ENCODE peak calls at places on chromosomes 4 and X, in four cellular contexts. One of them, this sample, is unnamed.
A peak's percentile ranks its signal among the peaks of the same experiment; 100 is the strongest.

GRCh38 chr4:158934996-158935669 is 166.3 kb downstream of the FNIP2 start:
- DNase-seq in kidney: no peak
- DNase-seq in activated CD4-positive, alpha-beta T cell treated with anti-CD3 and anti-CD28 coated beads, Interleukin-2, amount 10 ng/mL, durations not matched to agents 7 days and 5 days: no peak
- DNase-seq in iris pigment epithelial cell: no peak
- DNase-seq in this sample: no peak

GRCh38 chr4:79197275-79198009 is 128.4 kb downstream of the NAA11 start:
- DNase-seq in kidney: no peak
- DNase-seq in iris pigment epithelial cell: no peak
- DNase-seq in activated CD4-positive, alpha-beta T cell treated with anti-CD3 and anti-CD28 coated beads, Interleukin-2, amount 10 ng/mL, durations not matched to agents 7 days and 5 days: no peak
- DNase-seq in this sample: no peak

GRCh38 chr4:16693641-16694040 is 204.8 kb downstream of the LDB2 start:
- DNase-seq in kidney: no peak
- DNase-seq in iris pigment epithelial cell: no peak
- DNase-seq in activated CD4-positive, alpha-beta T cell treated with anti-CD3 and anti-CD28 coated beads, Interleukin-2, amount 10 ng/mL, durations not matched to agents 7 days and 5 days: no peak
- DNase-seq in this sample: no peak

GRCh38 chrX:153863251-153863991 is 22.6 kb downstream of the L1CAM start:
- DNase-seq in activated CD4-positive, alpha-beta T cell treated with anti-CD3 and anti-CD28 coated beads, Interleukin-2, amount 10 ng/mL, durations not matched to agents 7 days and 5 days: no peak
- DNase-seq in kidney: no peak
- DNase-seq in iris pigment epithelial cell: no peak
- DNase-seq in this sample: no peak

GRCh38 chr4:111959202-111959601 is 186.1 kb upstream of the FAM241A start:
- DNase-seq in activated CD4-positive, alpha-beta T cell treated with anti-CD3 and anti-CD28 coated beads, Interleukin-2, amount 10 ng/mL, durations not matched to agents 7 days and 5 days: no peak
- DNase-seq in iris pigment epithelial cell: peak; percentile 59
- DNase-seq in kidney: no peak
- DNase-seq in this sample: no peak

GRCh38 chr4:110411599-110412011 is 64.3 kb upstream of the ENPEP start:
- DNase-seq in kidney: no peak
- DNase-seq in iris pigment epithelial cell: no peak
- DNase-seq in activated CD4-positive, alpha-beta T cell treated with anti-CD3 and anti-CD28 coated beads, Interleukin-2, amount 10 ng/mL, durations not matched to agents 7 days and 5 days: no peak
- DNase-seq in this sample: no peak

GRCh38 chr4:163395758-163396157 is 52.1 kb downstream of the NPY5R start:
- DNase-seq in activated CD4-positive, alpha-beta T cell treated with anti-CD3 and anti-CD28 coated beads, Interleukin-2, amount 10 ng/mL, durations not matched to agents 7 days and 5 days: no peak
- DNase-seq in iris pigment epithelial cell: no peak
- DNase-seq in kidney: no peak
- DNase-seq in this sample: no peak

GRCh38 chr4:82599336-82599735 is 37.5 kb upstream of the TMEM150C start:
- DNase-seq in kidney: no peak
- DNase-seq in activated CD4-positive, alpha-beta T cell treated with anti-CD3 and anti-CD28 coated beads, Interleukin-2, amount 10 ng/mL, durations not matched to agents 7 days and 5 days: no peak
- DNase-seq in iris pigment epithelial cell: no peak
- DNase-seq in this sample: no peak

GRCh38 chr4:184807261-184807660 is 18.5 kb downstream of the ACSL1 start:
- DNase-seq in kidney: no peak
- DNase-seq in iris pigment epithelial cell: peak; percentile 25
- DNase-seq in activated CD4-positive, alpha-beta T cell treated with anti-CD3 and anti-CD28 coated beads, Interleukin-2, amount 10 ng/mL, durations not matched to agents 7 days and 5 days: no peak
- DNase-seq in this sample: no peak

GRCh38 chrX:130170752-130171445 is 863 bp upstream of the RAB33A start:
- DNase-seq in kidney: peak; percentile 80
- DNase-seq in iris pigment epithelial cell: peak; percentile 38
- DNase-seq in activated CD4-positive, alpha-beta T cell treated with anti-CD3 and anti-CD28 coated beads, Interleukin-2, amount 10 ng/mL, durations not matched to agents 7 days and 5 days: peak; percentile 69
- DNase-seq in this sample: peak; percentile 78

GRCh38 chrX:66632986-66633385 is 5.9 kb downstream of the EDA2R start:
- DNase-seq in iris pigment epithelial cell: peak; percentile 51
- DNase-seq in kidney: no peak
- DNase-seq in activated CD4-positive, alpha-beta T cell treated with anti-CD3 and anti-CD28 coated beads, Interleukin-2, amount 10 ng/mL, durations not matched to agents 7 days and 5 days: no peak
- DNase-seq in this sample: no peak

GRCh38 chr4:31045724-31046318 is 325.7 kb downstream of the PCDH7 start:
- DNase-seq in activated CD4-positive, alpha-beta T cell treated with anti-CD3 and anti-CD28 coated beads, Interleukin-2, amount 10 ng/mL, durations not matched to agents 7 days and 5 days: no peak
- DNase-seq in kidney: no peak
- DNase-seq in iris pigment epithelial cell: peak; percentile 33
- DNase-seq in this sample: no peak

GRCh38 chr4:56276547-56276946 is 110.7 kb downstream of the AASDH start:
- DNase-seq in kidney: no peak
- DNase-seq in activated CD4-positive, alpha-beta T cell treated with anti-CD3 and anti-CD28 coated beads, Interleukin-2, amount 10 ng/mL, durations not matched to agents 7 days and 5 days: no peak
- DNase-seq in iris pigment epithelial cell: peak; percentile 26
- DNase-seq in this sample: no peak

GRCh38 chrX:14697453-14697852 is 168.1 kb downstream of the GLRA2 start:
- DNase-seq in iris pigment epithelial cell: no peak
- DNase-seq in kidney: no peak
- DNase-seq in activated CD4-positive, alpha-beta T cell treated with anti-CD3 and anti-CD28 coated beads, Interleukin-2, amount 10 ng/mL, durations not matched to agents 7 days and 5 days: peak; percentile 5
- DNase-seq in this sample: peak; percentile 16

GRCh38 chr4:143089291-143089690 is 95.4 kb upstream of the USP38 start:
- DNase-seq in activated CD4-positive, alpha-beta T cell treated with anti-CD3 and anti-CD28 coated beads, Interleukin-2, amount 10 ng/mL, durations not matched to agents 7 days and 5 days: no peak
- DNase-seq in iris pigment epithelial cell: no peak
- DNase-seq in kidney: no peak
- DNase-seq in this sample: no peak

GRCh38 chrX:15525664-15526416 is 25.2 kb downstream of the BMX start:
- DNase-seq in activated CD4-positive, alpha-beta T cell treated with anti-CD3 and anti-CD28 coated beads, Interleukin-2, amount 10 ng/mL, durations not matched to agents 7 days and 5 days: no peak
- DNase-seq in iris pigment epithelial cell: no peak
- DNase-seq in kidney: no peak
- DNase-seq in this sample: no peak

GRCh38 chrX:119389854-119390501 is 9.2 kb upstream of the SLC25A43 start:
- DNase-seq in activated CD4-positive, alpha-beta T cell treated with anti-CD3 and anti-CD28 coated beads, Interleukin-2, amount 10 ng/mL, durations not matched to agents 7 days and 5 days: no peak
- DNase-seq in iris pigment epithelial cell: no peak
- DNase-seq in kidney: no peak
- DNase-seq in this sample: no peak

GRCh38 chrX:118353081-118353850 is 7.4 kb downstream of the WDR44 start:
- DNase-seq in activated CD4-positive, alpha-beta T cell treated with anti-CD3 and anti-CD28 coated beads, Interleukin-2, amount 10 ng/mL, durations not matched to agents 7 days and 5 days: no peak
- DNase-seq in iris pigment epithelial cell: peak; percentile 31
- DNase-seq in kidney: no peak
- DNase-seq in this sample: no peak

GRCh38 chrX:22081475-22082092 is 49.5 kb downstream of the PHEX start:
- DNase-seq in kidney: no peak
- DNase-seq in activated CD4-positive, alpha-beta T cell treated with anti-CD3 and anti-CD28 coated beads, Interleukin-2, amount 10 ng/mL, durations not matched to agents 7 days and 5 days: peak; percentile 28
- DNase-seq in iris pigment epithelial cell: peak; percentile 56
- DNase-seq in this sample: peak; percentile 45

GRCh38 chrX:11531226-11531625 is 134.5 kb downstream of the ARHGAP6 start:
- DNase-seq in activated CD4-positive, alpha-beta T cell treated with anti-CD3 and anti-CD28 coated beads, Interleukin-2, amount 10 ng/mL, durations not matched to agents 7 days and 5 days: no peak
- DNase-seq in iris pigment epithelial cell: no peak
- DNase-seq in kidney: no peak
- DNase-seq in this sample: no peak

GRCh38 chr4:4330794-4331193 is 40.7 kb downstream of the ZBTB49 start:
- DNase-seq in kidney: no peak
- DNase-seq in activated CD4-positive, alpha-beta T cell treated with anti-CD3 and anti-CD28 coated beads, Interleukin-2, amount 10 ng/mL, durations not matched to agents 7 days and 5 days: no peak
- DNase-seq in iris pigment epithelial cell: no peak
- DNase-seq in this sample: no peak

GRCh38 chr4:139609647-139610046 is 53.6 kb upstream of the SETD7 start:
- DNase-seq in kidney: no peak
- DNase-seq in iris pigment epithelial cell: peak; percentile 77
- DNase-seq in activated CD4-positive, alpha-beta T cell treated with anti-CD3 and anti-CD28 coated beads, Interleukin-2, amount 10 ng/mL, durations not matched to agents 7 days and 5 days: no peak
- DNase-seq in this sample: no peak